ENCODE peak calls at places on chromosomes 6 and 20, in five cellular contexts. F, D, S, N and L are unnamed samples.

GRCh38 chr6:111586554-111586953 is 19.1 kb downstream of the TRAF3IP2 start:
- DNase-seq in F (no peak), D (no peak), S (no peak), N (no peak), L (no peak)

GRCh38 chr6:45477785-45478184 is 100.1 kb upstream of the SUPT3H start:
- DNase-seq in F (no peak), D (no peak), S (no peak), N (no peak), L (no peak)

GRCh38 chr6:108565091-108565766 is 4.5 kb downstream of the FOXO3 start:
- DNase-seq in F (no peak), D (no peak), S (no peak), N (no peak), L (no peak)

GRCh38 chr20:8457978-8458377 is 325.9 kb downstream of the PLCB1 start:
- DNase-seq in F (no peak), D (no peak), S (no peak), N (no peak), L (no peak)

GRCh38 chr20:23668477-23668951 is 20.3 kb downstream of the CST4 start:
- DNase-seq in F (peak; percentile 60), D (peak; percentile 35), S (no peak), N (no peak), L (no peak)

GRCh38 chr6:104218132-104218531 is 641.6 kb downstream of the HACE1 start:
- DNase-seq in F (no peak), D (no peak), S (no peak), N (no peak), L (no peak)

GRCh38 chr6:52065621-52066020 is 21.8 kb downstream of the PKHD1 start:
- DNase-seq in F (no peak), D (no peak), S (no peak), N (no peak), L (no peak)

GRCh38 chr6:13924949-13925881 is at the start of gene RNF182:
- DNase-seq in F (peak; percentile 6), D (no peak), S (no peak), N (no peak), L (no peak)

GRCh38 chr6:148557796-148558457 is 188.9 kb upstream of the UST start:
- DNase-seq in F (no peak), D (no peak), S (no peak), N (no peak), L (no peak)

GRCh38 chr20:18237682-18238081 is 50.6 kb upstream of the ZNF133 start:
- DNase-seq in F (no peak), D (no peak), S (no peak), N (no peak), L (no peak)

GRCh38 chr20:8161262-8162071 is 29.4 kb downstream of the PLCB1 start:
- DNase-seq in F (no peak), D (no peak), S (no peak), N (no peak), L (no peak)

GRCh38 chr6:15357832-15358231 is 112.0 kb downstream of the JARID2 start:
- DNase-seq in F (no peak), D (no peak), S (no peak), N (no peak), L (no peak)

GRCh38 chr20:10578607-10579006 is 95.2 kb downstream of the JAG1 start:
- DNase-seq in F (peak; percentile 59), D (peak; percentile 56), S (no peak), N (no peak), L (no peak)

GRCh38 chr20:18802012-18802634 is 11.5 kb upstream of the SCP2D1 start:
- DNase-seq in F (no peak), D (no peak), S (no peak), N (no peak), L (no peak)

GRCh38 chr6:100100776-100101175 is 106.8 kb upstream of the MCHR2 start:
- DNase-seq in F (no peak), D (no peak), S (no peak), N (no peak), L (no peak)

GRCh38 chr20:53606364-53606985 is 12.8 kb upstream of the ZNF217 start:
- DNase-seq in F (peak; percentile 92), D (no peak), S (no peak), N (no peak), L (no peak)

GRCh38 chr6:90948540-90948939 is 361.7 kb upstream of the MAP3K7 start:
- DNase-seq in F (no peak), D (no peak), S (no peak), N (no peak), L (no peak)

GRCh38 chr6:110520188-110520956 is 44.0 kb upstream of the SLC22A16 start:
- DNase-seq in F (no peak), D (no peak), S (no peak), N (no peak), L (no peak)

GRCh38 chr6:27091661-27092315 is 155.7 kb upstream of the PRSS16 start:
- DNase-seq in F (peak; percentile 85), D (peak; percentile 86), S (no peak), N (no peak), L (peak; percentile 30)

GRCh38 chr6:154567695-154568220 is 57.3 kb upstream of the CNKSR3 start:
- DNase-seq in F (no peak), D (no peak), S (no peak), N (no peak), L (no peak)

GRCh38 chr6:89050155-89050554 is 30.4 kb upstream of the PNRC1 start:
- DNase-seq in F (peak; percentile 91), D (no peak), S (no peak), N (peak; percentile 40), L (no peak)

GRCh38 chr20:35260426-35260825 is 17.5 kb downstream of the MMP24OS start:
- DNase-seq in F (no peak), D (no peak), S (no peak), N (no peak), L (no peak)

GRCh38 chr6:44954281-44954680 is 373.8 kb upstream of the RUNX2 start:
- DNase-seq in F (no peak), D (no peak), S (no peak), N (no peak), L (no peak)

GRCh38 chr6:52407467-52407866 is 12.7 kb upstream of the EFHC1 start:
- DNase-seq in F (peak; percentile 66), D (no peak), S (no peak), N (no peak), L (no peak)

GRCh38 chr6:113875470-113875869 is 18.3 kb downstream of the MARCKS start:
- DNase-seq in F (peak; percentile 49), D (no peak), S (no peak), N (no peak), L (no peak)

GRCh38 chr6:113347420-113347819 is 509.7 kb upstream of the MARCKS start:
- DNase-seq in F (peak; percentile 24), D (no peak), S (no peak), N (no peak), L (no peak)

GRCh38 chr6:169975701-169976100 is 224.3 kb downstream of the ERMARD start:
- DNase-seq in F (no peak), D (no peak), S (no peak), N (no peak), L (no peak)

GRCh38 chr6:29465279-29465678 is 8.3 kb downstream of the OR2H1 start:
- DNase-seq in F (no peak), D (no peak), S (no peak), N (no peak), L (no peak)

GRCh38 chr20:37071481-37071911 is 24.3 kb downstream of the RBL1 start:
- DNase-seq in F (peak; percentile 22), D (no peak), S (no peak), N (no peak), L (no peak)

GRCh38 chr6:43913388-43914271 is 143.6 kb downstream of the VEGFA start:
- DNase-seq in F (no peak), D (no peak), S (peak; percentile 12), N (no peak), L (no peak)

GRCh38 chr20:14919473-14920157 is 582.2 kb upstream of the FLRT3 start:
- DNase-seq in F (no peak), D (no peak), S (peak; percentile 46), N (no peak), L (no peak)
- H3K4me3 ChIP-seq in F (no peak overlapping the region), D (no peak overlapping the region), S (peak overlapping the region; percentile 4), N (no peak overlapping the region), L (no peak overlapping the region)

DNA sequence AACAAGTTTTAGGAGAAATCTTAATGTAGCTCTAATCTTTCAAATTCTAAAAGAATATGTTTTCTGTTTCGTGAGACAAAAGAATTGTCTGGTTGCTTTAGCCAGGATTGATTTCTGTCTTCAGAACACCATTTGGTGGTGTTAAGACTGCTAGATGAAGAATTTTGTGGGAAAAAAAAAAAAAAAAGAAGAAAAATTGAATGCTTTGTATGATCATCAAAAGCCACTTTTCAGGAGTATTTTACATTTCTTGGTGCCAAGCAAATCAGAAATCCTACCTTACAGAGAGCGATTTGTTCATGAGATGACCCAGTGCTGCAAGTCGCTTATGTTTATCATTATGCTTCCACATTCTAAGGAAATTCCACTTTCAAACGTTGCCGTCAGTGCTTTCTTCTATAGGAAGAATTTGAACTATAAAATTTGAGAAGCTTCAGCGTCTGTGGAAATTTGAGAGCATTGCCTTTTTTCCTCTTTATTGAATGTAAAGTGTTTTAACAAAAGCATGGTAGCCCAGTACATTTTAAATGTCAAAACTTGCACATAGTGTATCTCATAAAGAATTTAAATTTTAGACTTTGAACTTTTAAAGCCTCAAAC is 228.7 kb downstream of the BCKDHB start:
- DNase-seq in F (peak; percentile 34), D (no peak), S (no peak), N (no peak), L (no peak)
- TF ChIP-seq CTCF in F (no peak), D (no peak), S (no peak), N (no peak), L (no peak)

GRCh38 chr6:6751615-6752014 is 163.1 kb downstream of the LY86 start:
- DNase-seq in F (no peak), D (no peak), S (peak; percentile 87), N (no peak), L (no peak)
- H3K4me3 ChIP-seq in F (no peak overlapping the region), D (no peak overlapping the region), S (no peak overlapping the region), N (no peak overlapping the region), L (no peak overlapping the region)

DNA sequence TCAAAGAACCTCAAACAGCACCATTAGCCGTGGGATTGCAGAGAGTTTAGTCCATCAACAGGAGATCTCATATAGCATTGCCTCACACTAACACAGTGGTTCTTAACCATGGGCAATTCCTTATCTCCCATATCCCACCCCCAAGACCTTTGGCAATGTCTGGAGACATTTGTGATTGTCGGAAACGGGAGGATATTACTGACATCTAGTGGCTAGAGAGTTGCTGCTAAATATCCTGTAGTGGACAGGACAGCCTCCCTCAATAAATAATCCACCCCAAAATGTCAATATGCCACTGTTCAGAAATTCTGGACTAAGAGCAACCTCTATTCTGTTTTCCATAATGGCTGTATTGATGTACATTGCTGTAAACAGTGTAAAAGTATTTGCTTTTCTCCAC is 210.1 kb upstream of the CCN2 start:
- DNase-seq in F (peak; percentile 79), D (peak; percentile 22), S (no peak), N (no peak), L (peak; percentile 16)
- TF ChIP-seq CTCF in F (peak; percentile 76), D (peak; percentile 72), S (peak; percentile 55), N (peak; percentile 79), L (peak; percentile 82)

DNA sequence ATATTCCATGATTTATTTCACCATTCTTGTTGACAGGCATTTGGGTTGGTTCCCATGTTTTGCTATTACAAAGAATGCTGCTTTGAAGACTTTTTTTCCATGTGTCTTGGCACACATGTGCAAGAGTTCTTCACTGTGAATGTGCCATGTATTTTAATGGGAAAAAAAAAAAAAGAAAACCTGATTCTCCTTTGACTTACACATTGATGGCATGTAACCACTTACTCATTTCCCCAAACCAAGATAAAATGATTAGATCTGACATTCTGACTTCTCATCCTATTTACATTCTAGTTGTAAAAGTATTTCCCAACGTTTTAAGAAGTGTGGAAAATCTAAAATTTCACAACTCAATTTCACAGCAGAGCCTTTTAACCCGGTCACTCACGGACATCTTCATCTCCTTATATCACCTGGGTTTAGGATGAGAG is 4.4 kb downstream of the CAP2 start:
- DNase-seq in F (peak; percentile 30), D (no peak), S (no peak), N (no peak), L (no peak)
- H3K4me3 ChIP-seq in F (no peak overlapping the region), D (no peak overlapping the region), S (no peak overlapping the region), N (no peak overlapping the region), L (no peak overlapping the region)